ENCODE peak calls at places on chromosomes 13 and 19, in ten cellular contexts. E is aorta; K is prostate gland; V is A549; R is GM23248; U is CD8-positive, alpha-beta T cell; H is heart right ventricle; J is adrenal gland; S is CD4-positive, alpha-beta memory T cell; N is thoracic aorta. W is an unnamed sample.

GRCh38 chr13:90171649-90172048 is 1175.8 kb upstream of the MIR17HG start:
- DNase-seq in E (no peak), K (no peak), V (no peak), R (peak), U (no peak), H (no peak), J (no peak), S (no peak), N (no peak), W (peak)

GRCh38 chr13:80084086-80084676 is 256.7 kb downstream of the SPRY2 start:
- DNase-seq in E (no peak), K (no peak), V (peak), R (peak), U (no peak), H (no peak), J (no peak), S (no peak), N (no peak), W (peak)

GRCh38 chr13:114144606-114145244 is 12.3 kb upstream of the RASA3 start:
- DNase-seq in E (no peak), K (no peak), V (no peak), R (no peak), U (peak), H (no peak), J (no peak), S (no peak), N (no peak), W (no peak)

GRCh38 chr19:18418725-18419194 is 438 bp upstream of the SSBP4 start:
- DNase-seq in E (peak), K (no peak), V (no peak), R (peak), U (peak), H (peak), J (peak), S (no peak), N (no peak), W (no peak)

GRCh38 chr13:106416645-106417044 is 118.8 kb downstream of the EFNB2 start:
- DNase-seq in E (no peak), K (no peak), V (no peak), R (no peak), U (no peak), H (no peak), J (no peak), S (no peak), N (no peak), W (no peak)

GRCh38 chr19:39320948-39321831 is 527 bp upstream of the LRFN1 start:
- DNase-seq in E (no peak), K (no peak), V (no peak), R (no peak), U (no peak), H (no peak), J (no peak), S (no peak), N (no peak), W (no peak)

GRCh38 chr13:64755961-64756360 is 2474.2 kb downstream of the PCDH9 start:
- DNase-seq in E (no peak), K (no peak), V (no peak), R (no peak), U (no peak), H (no peak), J (no peak), S (no peak), N (no peak), W (peak)

GRCh38 chr13:29830000-29830399 is 20.4 kb downstream of the UBL3 start:
- DNase-seq in E (no peak), K (no peak), V (no peak), R (no peak), U (no peak), H (no peak), J (no peak), S (no peak), N (no peak), W (no peak)

GRCh38 chr19:30968210-30968609 is 381.0 kb downstream of the TSHZ3 start:
- DNase-seq in E (no peak), K (no peak), V (peak), R (peak), U (no peak), H (no peak), J (no peak), S (no peak), N (no peak), W (no peak)

GRCh38 chr19:16180611-16181010 is 4.6 kb upstream of the FAM32A start:
- DNase-seq in E (no peak), K (no peak), V (peak), R (peak), U (no peak), H (no peak), J (no peak), S (no peak), N (no peak), W (peak)

GRCh38 chr13:84870190-84870589 is 929.0 kb downstream of the SLITRK6 start:
- DNase-seq in E (no peak), K (no peak), V (peak), R (peak), U (no peak), H (no peak), J (no peak), S (no peak), N (no peak), W (no peak)

GRCh38 chr19:21238670-21239069 is 90.5 kb downstream of the ZNF708 start:
- DNase-seq in E (no peak), K (no peak), V (no peak), R (no peak), U (no peak), H (no peak), J (no peak), S (no peak), N (no peak), W (no peak)

GRCh38 chr19:2503521-2504109 is 27.7 kb downstream of the GADD45B start:
- DNase-seq in E (no peak), K (no peak), V (peak), R (peak), U (peak), H (no peak), J (no peak), S (peak), N (no peak), W (peak)

DNA sequence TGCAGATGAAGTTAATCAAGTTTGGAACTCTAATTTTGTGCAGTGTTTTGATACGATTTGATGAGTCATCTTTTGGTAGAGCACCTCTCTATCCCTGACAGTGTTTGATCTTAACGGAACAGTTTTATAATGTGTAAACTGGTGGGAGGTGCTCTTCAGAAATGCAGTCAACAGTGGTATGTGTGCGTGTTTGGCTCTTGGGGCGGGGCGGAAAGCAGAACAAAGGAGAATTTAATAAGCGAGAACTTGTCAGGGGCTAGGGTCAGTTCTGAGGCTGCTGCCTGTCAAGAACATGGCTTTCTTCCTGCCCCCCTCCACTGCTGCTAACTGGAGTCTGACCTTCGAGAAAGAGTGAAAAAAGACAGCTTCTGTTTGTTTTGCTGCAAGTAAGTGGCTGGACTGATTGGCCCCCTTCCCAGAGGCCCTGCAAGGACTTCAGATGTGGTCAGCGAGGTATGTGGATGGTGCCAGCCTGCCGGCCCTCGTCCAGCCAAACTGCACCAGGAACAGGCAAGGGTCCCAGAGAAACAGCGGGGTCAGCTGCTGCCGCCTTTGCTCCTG is 40.8 kb downstream of the BBC3 start:
- DNase-seq in E (peak), K (peak), V (peak), R (peak), U (peak), H (peak), J (peak), S (peak), N (peak), W (peak)
- H3K27ac ChIP-seq in E (peak), K (peak), V (peak), R (peak), U (peak), H (peak), J (peak), S (peak), N (peak), W (peak)

GRCh38 chr19:7272856-7273578 is 21.2 kb downstream of the INSR start:
- DNase-seq in E (no peak), K (no peak), V (no peak), R (peak), U (no peak), H (no peak), J (no peak), S (no peak), N (no peak), W (no peak)
- H3K27ac ChIP-seq in E (no peak), K (no peak), V (no peak), R (no peak), U (no peak), H (no peak), J (no peak), S (no peak), N (no peak), W (no peak)

DNA sequence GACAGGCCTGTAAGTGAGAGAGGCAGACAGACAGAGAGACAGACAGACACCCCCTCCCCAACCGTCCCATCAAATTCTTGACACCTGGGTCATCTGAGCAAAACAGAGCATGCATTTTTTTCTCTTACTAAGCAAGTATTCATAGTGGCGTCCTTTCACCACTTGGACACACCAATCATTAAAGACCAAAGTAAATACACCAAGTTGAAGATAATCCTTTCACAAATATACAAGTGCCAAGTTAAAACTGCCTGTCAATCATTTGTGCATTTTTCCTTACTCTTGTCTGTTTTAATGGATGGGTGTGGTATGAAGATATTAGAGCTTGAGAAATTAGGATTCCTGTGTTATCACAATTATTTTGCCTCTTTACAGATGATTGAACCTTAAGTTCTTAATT is 337.3 kb downstream of the ATP8A2 start:
- DNase-seq in E (no peak), K (no peak), V (no peak), R (no peak), U (no peak), H (no peak), J (no peak), S (no peak), N (no peak), W (no peak)
- H3K27ac ChIP-seq in E (no peak), K (no peak), V (no peak), R (no peak), U (no peak), H (no peak), J (no peak), S (no peak), N (no peak), W (no peak)

GRCh38 chr19:43692882-43693281 is 22.9 kb upstream of the PLAUR start:
- DNase-seq in E (no peak), K (no peak), V (no peak), R (no peak), U (no peak), H (no peak), J (no peak), S (no peak), N (no peak), W (no peak)
- H3K27ac ChIP-seq in E (no peak), K (no peak), V (no peak), R (no peak), U (no peak), H (no peak), J (no peak), S (no peak), N (no peak), W (no peak)

GRCh38 chr13:76009491-76009890 is 373.4 kb downstream of the LMO7 start:
- DNase-seq in E (no peak), K (no peak), V (peak), R (no peak), U (no peak), H (no peak), J (no peak), S (no peak), N (no peak), W (peak)
- H3K27ac ChIP-seq in E (no peak), K (no peak), V (peak), R (no peak), U (no peak), H (no peak), J (no peak), S (no peak), N (no peak), W (peak)

DNA sequence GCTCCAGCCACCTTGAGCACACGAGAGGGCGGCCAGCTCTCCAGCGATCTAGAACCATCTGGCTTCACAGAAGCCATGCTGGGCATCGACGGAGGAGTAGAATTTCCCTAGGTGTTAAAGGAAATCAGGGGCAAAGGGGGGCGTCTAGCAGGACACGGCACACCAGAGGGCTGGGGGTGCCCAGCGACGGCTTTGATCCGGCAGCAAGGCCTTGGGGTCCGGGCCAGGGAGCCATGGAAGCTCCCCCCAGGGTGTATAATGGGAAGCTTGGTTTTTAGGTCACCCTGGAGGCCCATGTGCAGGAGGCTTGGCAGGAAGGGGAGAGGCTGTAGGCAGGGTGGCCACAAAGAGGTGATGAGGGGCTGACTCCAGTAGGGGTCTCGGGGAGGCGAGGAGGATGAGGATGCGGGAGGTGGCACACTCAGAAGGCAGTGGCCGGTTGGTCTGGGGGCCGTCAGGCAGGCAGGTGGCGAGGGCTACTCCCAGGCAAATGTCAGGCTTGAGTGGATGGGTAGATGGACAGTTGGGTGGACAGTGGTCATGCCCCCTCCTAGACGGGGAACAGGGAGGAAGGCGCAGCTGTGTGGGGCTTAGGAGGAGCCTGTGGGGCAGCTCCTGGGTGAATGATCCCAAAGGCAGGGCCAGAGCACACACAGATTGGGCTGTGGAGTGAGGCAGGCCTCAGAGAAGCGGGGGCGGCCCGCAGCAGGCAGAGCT is 5.6 kb downstream of the KMT5C start:
- DNase-seq in E (no peak), K (no peak), V (no peak), R (no peak), U (no peak), H (no peak), J (no peak), S (no peak), N (no peak), W (no peak)
- H3K27ac ChIP-seq in E (no peak), K (no peak), V (peak), R (no peak), U (no peak), H (no peak), J (no peak), S (no peak), N (no peak), W (no peak)

GRCh38 chr13:51805925-51806324 is 2.0 kb upstream of the DHRS12 start:
- DNase-seq in E (no peak), K (no peak), V (no peak), R (no peak), U (no peak), H (no peak), J (no peak), S (no peak), N (no peak), W (no peak)
- H3K27ac ChIP-seq in E (no peak), K (no peak), V (no peak), R (no peak), U (peak), H (no peak), J (no peak), S (peak), N (peak), W (no peak)

GRCh38 chr19:3867971-3868769 is 668 bp downstream of the ZFR2 start:
- DNase-seq in E (no peak), K (no peak), V (no peak), R (no peak), U (no peak), H (no peak), J (no peak), S (no peak), N (no peak), W (no peak)
- H3K27ac ChIP-seq in E (no peak), K (no peak), V (peak), R (no peak), U (no peak), H (no peak), J (no peak), S (no peak), N (no peak), W (no peak)

GRCh38 chr19:4763021-4763420 is 28.5 kb upstream of the FEM1A start:
- DNase-seq in E (no peak), K (no peak), V (no peak), R (no peak), U (no peak), H (no peak), J (no peak), S (no peak), N (no peak), W (no peak)
- H3K27ac ChIP-seq in E (no peak), K (no peak), V (no peak), R (no peak), U (no peak), H (no peak), J (no peak), S (no peak), N (no peak), W (no peak)

DNA sequence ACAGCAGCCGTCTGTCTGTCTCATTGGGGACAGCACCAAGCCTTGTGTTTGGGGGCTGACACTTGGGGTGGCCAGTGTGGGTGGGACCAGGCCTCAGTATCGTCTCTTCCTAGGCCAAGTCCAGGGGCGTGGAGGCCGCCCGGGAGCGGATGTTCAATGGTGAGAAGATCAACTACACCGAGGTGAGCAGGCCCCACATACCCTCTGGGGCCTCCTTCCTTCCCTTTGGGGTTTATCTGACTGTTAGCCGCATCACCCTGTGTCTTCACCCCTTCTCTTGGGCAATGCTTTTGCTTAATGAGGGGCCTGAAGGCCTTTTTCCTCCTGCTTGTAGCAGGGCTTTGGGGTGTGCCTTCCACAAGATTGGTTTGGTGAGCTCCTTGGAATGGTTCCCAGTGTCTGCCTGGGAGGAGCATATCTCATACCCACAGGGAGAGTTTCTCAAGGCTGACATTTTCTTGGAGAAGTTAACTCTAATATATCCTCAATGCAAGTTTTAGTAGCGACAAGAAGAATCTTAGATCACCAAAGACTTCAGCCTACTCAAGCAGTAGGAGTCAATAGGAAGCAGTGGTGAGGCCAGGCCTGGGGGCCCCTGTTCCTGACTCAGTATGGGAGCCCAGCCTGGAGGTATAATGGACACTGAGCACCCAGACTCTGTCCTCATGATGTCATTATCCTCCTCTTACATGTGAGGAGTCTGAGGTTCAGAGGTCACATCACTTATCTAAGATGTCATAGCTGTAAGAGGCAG is 1.9 kb downstream of the GPI start:
- DNase-seq in E (no peak), K (no peak), V (no peak), R (peak), U (no peak), H (no peak), J (peak), S (no peak), N (no peak), W (peak)
- H3K27ac ChIP-seq in E (no peak), K (no peak), V (peak), R (no peak), U (no peak), H (peak), J (peak), S (peak), N (no peak), W (no peak)

W was measured in astrocyte.